ENCODE peak calls at places on chromosomes 2 and 18, in six cellular contexts. One of them, this sample, is unnamed.

GRCh38 chr18:24181806-24182205 is 42.9 kb downstream of the CABYR start:
- DNase-seq in cardiac fibroblast: peak
- DNase-seq in activated T-cell treated with anti-CD3 and anti-CD28 coated beads, Interleukin-2, amount 50 U/mL, for 4 hours: no peak
- DNase-seq in foreskin fibroblast: no peak
- DNase-seq in SK-MEL-5: no peak
- DNase-seq in non-pigmented ciliary epithelial cell: no peak
- DNase-seq in this sample: no peak

GRCh38 chr2:181788883-181789555 is 102.5 kb upstream of the ITPRID2 start:
- DNase-seq in cardiac fibroblast: peak
- DNase-seq in activated T-cell treated with anti-CD3 and anti-CD28 coated beads, Interleukin-2, amount 50 U/mL, for 4 hours: no peak
- DNase-seq in foreskin fibroblast: no peak
- DNase-seq in SK-MEL-5: no peak
- DNase-seq in non-pigmented ciliary epithelial cell: no peak
- DNase-seq in this sample: peak

GRCh38 chr2:170714156-170715061 is 728 bp upstream of the SP5 start:
- DNase-seq in cardiac fibroblast: no peak
- DNase-seq in activated T-cell treated with anti-CD3 and anti-CD28 coated beads, Interleukin-2, amount 50 U/mL, for 4 hours: no peak
- DNase-seq in foreskin fibroblast: no peak
- DNase-seq in SK-MEL-5: no peak
- DNase-seq in non-pigmented ciliary epithelial cell: no peak
- DNase-seq in this sample: no peak

GRCh38 chr2:190318931-190319556 is 582 bp downstream of the HIBCH start:
- DNase-seq in cardiac fibroblast: no peak
- DNase-seq in activated T-cell treated with anti-CD3 and anti-CD28 coated beads, Interleukin-2, amount 50 U/mL, for 4 hours: no peak
- DNase-seq in foreskin fibroblast: no peak
- DNase-seq in SK-MEL-5: no peak
- DNase-seq in non-pigmented ciliary epithelial cell: no peak
- DNase-seq in this sample: peak

GRCh38 chr18:68925268-68925667 is 127.4 kb downstream of the CCDC102B start:
- DNase-seq in cardiac fibroblast: peak
- DNase-seq in activated T-cell treated with anti-CD3 and anti-CD28 coated beads, Interleukin-2, amount 50 U/mL, for 4 hours: no peak
- DNase-seq in foreskin fibroblast: no peak
- DNase-seq in SK-MEL-5: peak
- DNase-seq in non-pigmented ciliary epithelial cell: no peak
- DNase-seq in this sample: no peak

GRCh38 chr18:3688682-3689081 is 238.7 kb downstream of the TGIF1 start:
- DNase-seq in cardiac fibroblast: peak
- DNase-seq in activated T-cell treated with anti-CD3 and anti-CD28 coated beads, Interleukin-2, amount 50 U/mL, for 4 hours: no peak
- DNase-seq in foreskin fibroblast: peak
- DNase-seq in SK-MEL-5: peak
- DNase-seq in non-pigmented ciliary epithelial cell: peak
- DNase-seq in this sample: no peak

GRCh38 chr2:2868065-2868464 is 509.6 kb downstream of the EIPR1 start:
- DNase-seq in cardiac fibroblast: no peak
- DNase-seq in activated T-cell treated with anti-CD3 and anti-CD28 coated beads, Interleukin-2, amount 50 U/mL, for 4 hours: no peak
- DNase-seq in foreskin fibroblast: no peak
- DNase-seq in SK-MEL-5: no peak
- DNase-seq in non-pigmented ciliary epithelial cell: no peak
- DNase-seq in this sample: no peak

GRCh38 chr2:61177727-61178549 is 15.9 kb downstream of the C2orf74 start:
- DNase-seq in cardiac fibroblast: peak
- DNase-seq in activated T-cell treated with anti-CD3 and anti-CD28 coated beads, Interleukin-2, amount 50 U/mL, for 4 hours: peak
- DNase-seq in foreskin fibroblast: no peak
- DNase-seq in SK-MEL-5: peak
- DNase-seq in non-pigmented ciliary epithelial cell: no peak
- DNase-seq in this sample: peak

GRCh38 chr2:217903859-217904613 is 98.8 kb downstream of the TNS1 start:
- DNase-seq in cardiac fibroblast: peak
- DNase-seq in activated T-cell treated with anti-CD3 and anti-CD28 coated beads, Interleukin-2, amount 50 U/mL, for 4 hours: no peak
- DNase-seq in foreskin fibroblast: no peak
- DNase-seq in SK-MEL-5: no peak
- DNase-seq in non-pigmented ciliary epithelial cell: no peak
- DNase-seq in this sample: peak

GRCh38 chr18:46916551-46917107 is 678 bp downstream of the PIAS2 start:
- DNase-seq in cardiac fibroblast: peak
- DNase-seq in activated T-cell treated with anti-CD3 and anti-CD28 coated beads, Interleukin-2, amount 50 U/mL, for 4 hours: no peak
- DNase-seq in foreskin fibroblast: peak
- DNase-seq in SK-MEL-5: peak
- DNase-seq in non-pigmented ciliary epithelial cell: no peak
- DNase-seq in this sample: peak

GRCh38 chr2:101340141-101340541 is 31.6 kb upstream of the RNF149 start:
- DNase-seq in cardiac fibroblast: no peak
- DNase-seq in activated T-cell treated with anti-CD3 and anti-CD28 coated beads, Interleukin-2, amount 50 U/mL, for 4 hours: no peak
- DNase-seq in foreskin fibroblast: no peak
- DNase-seq in SK-MEL-5: no peak
- DNase-seq in non-pigmented ciliary epithelial cell: no peak
- DNase-seq in this sample: no peak

GRCh38 chr2:164784376-164784775 is 57.2 kb downstream of the COBLL1 start:
- DNase-seq in cardiac fibroblast: peak
- DNase-seq in activated T-cell treated with anti-CD3 and anti-CD28 coated beads, Interleukin-2, amount 50 U/mL, for 4 hours: no peak
- DNase-seq in foreskin fibroblast: no peak
- DNase-seq in SK-MEL-5: no peak
- DNase-seq in non-pigmented ciliary epithelial cell: peak
- DNase-seq in this sample: peak

GRCh38 chr2:207731138-207731537 is 19.7 kb downstream of the CCNYL1 start:
- DNase-seq in cardiac fibroblast: no peak
- DNase-seq in activated T-cell treated with anti-CD3 and anti-CD28 coated beads, Interleukin-2, amount 50 U/mL, for 4 hours: no peak
- DNase-seq in foreskin fibroblast: no peak
- DNase-seq in SK-MEL-5: no peak
- DNase-seq in non-pigmented ciliary epithelial cell: no peak
- DNase-seq in this sample: no peak

GRCh38 chr2:16487686-16488085 is 177.9 kb downstream of the CYRIA start:
- DNase-seq in cardiac fibroblast: peak
- DNase-seq in activated T-cell treated with anti-CD3 and anti-CD28 coated beads, Interleukin-2, amount 50 U/mL, for 4 hours: no peak
- DNase-seq in foreskin fibroblast: no peak
- DNase-seq in SK-MEL-5: peak
- DNase-seq in non-pigmented ciliary epithelial cell: no peak
- DNase-seq in this sample: peak

GRCh38 chr2:111694690-111695089 is 189.3 kb downstream of the ANAPC1 start:
- DNase-seq in cardiac fibroblast: peak
- DNase-seq in activated T-cell treated with anti-CD3 and anti-CD28 coated beads, Interleukin-2, amount 50 U/mL, for 4 hours: no peak
- DNase-seq in foreskin fibroblast: peak
- DNase-seq in SK-MEL-5: no peak
- DNase-seq in non-pigmented ciliary epithelial cell: no peak
- DNase-seq in this sample: peak

GRCh38 chr2:70942900-70943871 is 7.5 kb downstream of the ATP6V1B1 start:
- DNase-seq in cardiac fibroblast: no peak
- DNase-seq in activated T-cell treated with anti-CD3 and anti-CD28 coated beads, Interleukin-2, amount 50 U/mL, for 4 hours: no peak
- DNase-seq in foreskin fibroblast: no peak
- DNase-seq in SK-MEL-5: no peak
- DNase-seq in non-pigmented ciliary epithelial cell: no peak
- DNase-seq in this sample: no peak

GRCh38 chr2:37832590-37833197 is 92.4 kb upstream of the RMDN2 start:
- DNase-seq in cardiac fibroblast: peak
- DNase-seq in activated T-cell treated with anti-CD3 and anti-CD28 coated beads, Interleukin-2, amount 50 U/mL, for 4 hours: peak
- DNase-seq in foreskin fibroblast: peak
- DNase-seq in SK-MEL-5: peak
- DNase-seq in non-pigmented ciliary epithelial cell: no peak
- DNase-seq in this sample: peak